ENCODE peak calls at places on chromosomes 2 and 18, in four cellular contexts. One of them, this sample, is unnamed.

GRCh38 chr2:137254081-137254480 is 488.7 kb downstream of the THSD7B start:
- DNase-seq in GM04504: no peak
- DNase-seq in SHP77: no peak
- DNase-seq in choroid plexus epithelial cell: no peak
- DNase-seq in this sample: no peak

GRCh38 chr2:218383892-218384519 is 1.9 kb downstream of the SLC11A1 start:
- DNase-seq in GM04504: no peak
- DNase-seq in SHP77: no peak
- DNase-seq in choroid plexus epithelial cell: no peak
- DNase-seq in this sample: no peak

GRCh38 chr2:30717081-30717650 is 90.1 kb downstream of the CAPN13 start:
- DNase-seq in GM04504: no peak
- DNase-seq in SHP77: no peak
- DNase-seq in choroid plexus epithelial cell: no peak
- DNase-seq in this sample: no peak

GRCh38 chr2:219446101-219446504 is 11.5 kb downstream of the SPEG start:
- DNase-seq in GM04504: peak
- DNase-seq in SHP77: peak
- DNase-seq in choroid plexus epithelial cell: peak
- DNase-seq in this sample: no peak

GRCh38 chr2:47226124-47227040 is 71.3 kb upstream of the STPG4 start:
- DNase-seq in GM04504: no peak
- DNase-seq in SHP77: no peak
- DNase-seq in choroid plexus epithelial cell: no peak
- DNase-seq in this sample: no peak

GRCh38 chr2:233233618-233234230 is 17.7 kb upstream of the ATG16L1 start:
- DNase-seq in GM04504: no peak
- DNase-seq in SHP77: no peak
- DNase-seq in choroid plexus epithelial cell: no peak
- DNase-seq in this sample: no peak

GRCh38 chr18:47870605-47871004 is 59.9 kb downstream of the SMAD2 start:
- DNase-seq in GM04504: no peak
- DNase-seq in SHP77: no peak
- DNase-seq in choroid plexus epithelial cell: no peak
- DNase-seq in this sample: no peak

GRCh38 chr2:46849741-46850474 is 65.7 kb downstream of the MCFD2 start:
- DNase-seq in GM04504: no peak
- DNase-seq in SHP77: no peak
- DNase-seq in choroid plexus epithelial cell: peak
- DNase-seq in this sample: peak

GRCh38 chr2:219713110-219713509 is 85.7 kb downstream of the SLC4A3 start:
- DNase-seq in GM04504: no peak
- DNase-seq in SHP77: no peak
- DNase-seq in choroid plexus epithelial cell: peak
- DNase-seq in this sample: no peak

GRCh38 chr2:46481541-46482193 is 2.3 kb downstream of the TMEM247 start:
- DNase-seq in GM04504: peak
- DNase-seq in SHP77: peak
- DNase-seq in choroid plexus epithelial cell: peak
- DNase-seq in this sample: no peak

GRCh38 chr2:45458909-45459563 is 152.0 kb downstream of the SRBD1 start:
- DNase-seq in GM04504: no peak
- DNase-seq in SHP77: no peak
- DNase-seq in choroid plexus epithelial cell: peak
- DNase-seq in this sample: no peak

GRCh38 chr2:238100821-238101771 is 956 bp downstream of the ESPNL start:
- DNase-seq in GM04504: no peak
- DNase-seq in SHP77: no peak
- DNase-seq in choroid plexus epithelial cell: no peak
- DNase-seq in this sample: no peak

GRCh38 chr2:229562472-229563127 is 151.8 kb downstream of the DNER start:
- DNase-seq in GM04504: no peak
- DNase-seq in SHP77: no peak
- DNase-seq in choroid plexus epithelial cell: no peak
- DNase-seq in this sample: no peak

GRCh38 chr2:217996345-217996744 is 6.5 kb downstream of the TNS1 start:
- DNase-seq in GM04504: peak
- DNase-seq in SHP77: no peak
- DNase-seq in choroid plexus epithelial cell: peak
- DNase-seq in this sample: no peak

GRCh38 chr2:25506226-25506625 is 164.5 kb upstream of the DNMT3A start:
- DNase-seq in GM04504: no peak
- DNase-seq in SHP77: no peak
- DNase-seq in choroid plexus epithelial cell: no peak
- DNase-seq in this sample: no peak

GRCh38 chr2:28640263-28640907 is 111.2 kb upstream of the PPP1CB start:
- DNase-seq in GM04504: no peak
- DNase-seq in SHP77: no peak
- DNase-seq in choroid plexus epithelial cell: no peak
- DNase-seq in this sample: no peak

GRCh38 chr2:219650426-219651248 is 23.2 kb downstream of the SLC4A3 start:
- DNase-seq in GM04504: no peak
- DNase-seq in SHP77: no peak
- DNase-seq in choroid plexus epithelial cell: no peak
- DNase-seq in this sample: no peak

GRCh38 chr2:239610457-239611221 is 209.8 kb upstream of the HDAC4 start:
- DNase-seq in GM04504: no peak
- DNase-seq in SHP77: no peak
- DNase-seq in choroid plexus epithelial cell: no peak
- DNase-seq in this sample: no peak

GRCh38 chr2:99710720-99711612 is 221.1 kb upstream of the REV1 start:
- DNase-seq in GM04504: no peak
- DNase-seq in SHP77: no peak
- DNase-seq in choroid plexus epithelial cell: peak
- DNase-seq in this sample: peak

GRCh38 chr2:71512386-71512785 is 59.0 kb downstream of the DYSF start:
- DNase-seq in GM04504: no peak
- DNase-seq in SHP77: no peak
- DNase-seq in choroid plexus epithelial cell: no peak
- DNase-seq in this sample: no peak

GRCh38 chr18:57644540-57644939 is 22.9 kb upstream of the NARS1 start:
- DNase-seq in GM04504: no peak
- DNase-seq in SHP77: no peak
- DNase-seq in choroid plexus epithelial cell: peak
- DNase-seq in this sample: no peak

GRCh38 chr2:229920011-229920781 is 1.6 kb downstream of the TRIP12 start:
- DNase-seq in GM04504: no peak
- DNase-seq in SHP77: no peak
- DNase-seq in choroid plexus epithelial cell: peak
- DNase-seq in this sample: no peak